ENCODE peak calls at places on chromosome 2, in nine cellular contexts. E is OCI-LY7, H is PC-3, P is GM23338, X is GM23248, N is HCT116, K is hepatocyte, Y is neural progenitor cell, U is SK-N-SH. Z is an unnamed sample.

GRCh38 chr2:217711236-217711635 is 291.6 kb downstream of the TNS1 start:
- DNase-seq in E (no peak), H (no peak), P (no peak), X (peak), N (no peak), K (no peak), Y (no peak), U (no peak), Z (no peak)

GRCh38 chr2:201962766-201963555 is 70.7 kb upstream of the FZD7 start:
- DNase-seq in E (no peak), H (no peak), P (no peak), X (no peak), N (no peak), K (no peak), Y (no peak), U (no peak), Z (no peak)

GRCh38 chr2:128623776-128624424 is 305.2 kb upstream of the HS6ST1 start:
- DNase-seq in E (peak), H (peak), P (no peak), X (peak), N (no peak), K (peak), Y (no peak), U (no peak), Z (peak)

GRCh38 chr2:113894156-113894743 is 4.4 kb downstream of the ACTR3 start:
- DNase-seq in E (no peak), H (peak), P (peak), X (peak), N (peak), K (peak), Y (no peak), U (no peak), Z (no peak)

GRCh38 chr2:239677455-239678185 is 276.8 kb upstream of the HDAC4 start:
- DNase-seq in E (no peak), H (no peak), P (no peak), X (no peak), N (no peak), K (no peak), Y (no peak), U (no peak), Z (no peak)

GRCh38 chr2:140863713-140864112 is 1267.1 kb downstream of the LRP1B start:
- DNase-seq in E (peak), H (peak), P (peak), X (peak), N (peak), K (peak), Y (peak), U (peak), Z (peak)

GRCh38 chr2:184597996-184598312 is 375 bp upstream of the ZNF804A start:
- DNase-seq in E (no peak), H (no peak), P (peak), X (no peak), N (no peak), K (no peak), Y (no peak), U (no peak), Z (no peak)

GRCh38 chr2:12722445-12723316 is 5.9 kb downstream of the TRIB2 start:
- DNase-seq in E (no peak), H (no peak), P (no peak), X (peak), N (no peak), K (no peak), Y (no peak), U (no peak), Z (no peak)

GRCh38 chr2:10355471-10356458 is 53.1 kb downstream of the HPCAL1 start:
- DNase-seq in E (no peak), H (peak), P (no peak), X (no peak), N (no peak), K (no peak), Y (no peak), U (no peak), Z (no peak)

GRCh38 chr2:216202602-216203250 is 93.6 kb downstream of the XRCC5 start:
- DNase-seq in E (no peak), H (no peak), P (no peak), X (no peak), N (no peak), K (peak), Y (no peak), U (no peak), Z (no peak)

GRCh38 chr2:38598200-38598990 is 4.3 kb downstream of the HNRNPLL start:
- DNase-seq in E (no peak), H (no peak), P (peak), X (peak), N (no peak), K (no peak), Y (no peak), U (no peak), Z (no peak)

GRCh38 chr2:171893196-171893823 is 734 bp downstream of the SLC25A12 start:
- DNase-seq in E (peak), H (no peak), P (no peak), X (peak), N (no peak), K (peak), Y (no peak), U (peak), Z (no peak)

GRCh38 chr2:4973354-4973753 is 718.8 kb upstream of the SOX11 start:
- DNase-seq in E (no peak), H (no peak), P (no peak), X (no peak), N (no peak), K (no peak), Y (no peak), U (no peak), Z (no peak)

GRCh38 chr2:6297238-6297637 is 568.5 kb downstream of the CMPK2 start:
- DNase-seq in E (no peak), H (no peak), P (no peak), X (no peak), N (no peak), K (no peak), Y (no peak), U (no peak), Z (no peak)

GRCh38 chr2:144356402-144356801 is 163.5 kb downstream of the ZEB2 start:
- DNase-seq in E (no peak), H (no peak), P (no peak), X (no peak), N (no peak), K (no peak), Y (no peak), U (no peak), Z (no peak)

GRCh38 chr2:1661891-1662605 is 82.3 kb downstream of the PXDN start:
- DNase-seq in E (no peak), H (no peak), P (no peak), X (no peak), N (no peak), K (no peak), Y (no peak), U (no peak), Z (no peak)

GRCh38 chr2:42101641-42102605 is 54.1 kb downstream of the PKDCC start:
- DNase-seq in E (peak), H (peak), P (peak), X (peak), N (no peak), K (peak), Y (peak), U (no peak), Z (peak)

GRCh38 chr2:47653909-47654789 is 128.8 kb upstream of the MSH6 start:
- DNase-seq in E (peak), H (peak), P (peak), X (no peak), N (no peak), K (peak), Y (peak), U (peak), Z (no peak)

GRCh38 chr2:64987001-64987962 is 1.9 kb upstream of the SLC1A4 start:
- DNase-seq in E (no peak), H (peak), P (no peak), X (peak), N (no peak), K (no peak), Y (no peak), U (no peak), Z (peak)

GRCh38 chr2:17814601-17815000 is 1.7 kb upstream of the MSGN1 start:
- DNase-seq in E (no peak), H (no peak), P (no peak), X (no peak), N (no peak), K (no peak), Y (no peak), U (no peak), Z (no peak)

GRCh38 chr2:144358979-144359541 is 160.9 kb downstream of the ZEB2 start:
- DNase-seq in E (no peak), H (peak), P (no peak), X (peak), N (no peak), K (no peak), Y (no peak), U (no peak), Z (peak)

GRCh38 chr2:241777167-241777685 is 604 bp downstream of the GAL3ST2 start:
- DNase-seq in E (no peak), H (no peak), P (no peak), X (no peak), N (no peak), K (no peak), Y (no peak), U (peak), Z (no peak)

GRCh38 chr2:28415010-28415409 is 22.4 kb downstream of the FOSL2 start:
- DNase-seq in E (no peak), H (no peak), P (no peak), X (no peak), N (no peak), K (no peak), Y (no peak), U (no peak), Z (no peak)

GRCh38 chr2:9811679-9812511 is 31.4 kb upstream of the TAF1B start:
- DNase-seq in E (no peak), H (no peak), P (no peak), X (no peak), N (no peak), K (no peak), Y (no peak), U (peak), Z (no peak)

GRCh38 chr2:29223851-29224692 is 108.9 kb downstream of the CLIP4 start:
- DNase-seq in E (no peak), H (peak), P (no peak), X (peak), N (no peak), K (no peak), Y (no peak), U (peak), Z (no peak)

GRCh38 chr2:127577973-127578372 is 42.5 kb downstream of the MYO7B start:
- DNase-seq in E (no peak), H (no peak), P (no peak), X (no peak), N (no peak), K (no peak), Y (no peak), U (no peak), Z (no peak)

GRCh38 chr2:203787954-203788353 is 79.6 kb upstream of the CTLA4 start:
- DNase-seq in E (peak), H (no peak), P (no peak), X (peak), N (no peak), K (peak), Y (no peak), U (no peak), Z (peak)

GRCh38 chr2:202270487-202270886 is 4.9 kb downstream of the NOP58 start:
- DNase-seq in E (peak), H (no peak), P (no peak), X (no peak), N (no peak), K (no peak), Y (no peak), U (no peak), Z (no peak)

GRCh38 chr2:26086155-26086634 is 52.3 kb downstream of the RAB10 start:
- DNase-seq in E (no peak), H (peak), P (no peak), X (peak), N (peak), K (no peak), Y (no peak), U (no peak), Z (no peak)

GRCh38 chr2:3738454-3738853 is 35.1 kb downstream of the DCDC2C start:
- DNase-seq in E (peak), H (peak), P (peak), X (peak), N (peak), K (peak), Y (peak), U (peak), Z (peak)

GRCh38 chr2:123073371-123073770 is 951.7 kb upstream of the CNTNAP5 start:
- DNase-seq in E (no peak), H (no peak), P (no peak), X (no peak), N (no peak), K (no peak), Y (no peak), U (no peak), Z (no peak)

GRCh38 chr2:193518061-193518817 is 1323.5 kb upstream of the TMEFF2 start:
- DNase-seq in E (no peak), H (peak), P (peak), X (peak), N (peak), K (no peak), Y (no peak), U (no peak), Z (no peak)

GRCh38 chr2:193521523-193521922 is 1326.8 kb upstream of the TMEFF2 start:
- DNase-seq in E (no peak), H (no peak), P (no peak), X (no peak), N (no peak), K (no peak), Y (no peak), U (no peak), Z (no peak)

GRCh38 chr2:193520709-193521458 is 1326.2 kb upstream of the TMEFF2 start:
- DNase-seq in E (no peak), H (no peak), P (no peak), X (no peak), N (no peak), K (no peak), Y (no peak), U (no peak), Z (no peak)

GRCh38 chr2:193517615-193518014 is 1322.9 kb upstream of the TMEFF2 start:
- DNase-seq in E (no peak), H (peak), P (no peak), X (no peak), N (no peak), K (no peak), Y (no peak), U (no peak), Z (no peak)
- TF ChIP-seq EZH2phosphoT487 in E (no peak), H (no peak), P (no peak), X (no peak), N (no peak), K (no peak), Y (no peak), U (no peak), Z (no peak)

GRCh38 chr2:99679518-99679917 is 189.7 kb upstream of the REV1 start:
- DNase-seq in E (no peak), H (no peak), P (no peak), X (no peak), N (no peak), K (no peak), Y (no peak), U (no peak), Z (no peak)
- H2AFZ ChIP-seq in E (no peak), H (no peak), P (no peak), X (no peak), N (no peak), K (no peak), Y (no peak), U (no peak), Z (no peak)

DNA sequence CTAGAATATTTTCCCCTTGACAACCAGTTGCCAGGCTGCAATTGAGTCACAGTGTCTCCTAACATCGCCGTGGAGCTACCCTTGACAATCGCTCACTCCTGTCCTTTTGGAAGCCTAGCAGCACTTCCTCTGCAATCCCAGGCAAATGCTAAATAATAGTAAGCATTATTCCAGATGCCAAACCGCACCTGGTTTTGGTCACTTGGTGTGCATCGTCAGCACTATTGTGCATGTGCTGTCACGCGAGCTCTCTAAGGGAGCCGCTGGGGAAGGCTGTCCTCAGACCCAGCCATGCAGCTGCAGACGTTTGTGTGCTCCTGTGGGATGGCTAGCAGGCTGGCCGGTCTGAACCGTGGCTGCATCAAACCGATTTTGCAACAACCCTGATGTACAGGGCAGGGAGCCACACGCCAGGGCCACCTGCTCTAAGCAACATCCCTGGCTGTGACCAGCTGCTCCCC is 549.5 kb upstream of the ID2 start:
- DNase-seq in E (no peak), H (no peak), P (no peak), X (peak), N (no peak), K (no peak), Y (no peak), U (no peak), Z (no peak)
- TF ChIP-seq EZH2phosphoT487 in E (no peak), H (no peak), P (no peak), X (no peak), N (no peak), K (no peak), Y (no peak), U (no peak), Z (no peak)

DNA sequence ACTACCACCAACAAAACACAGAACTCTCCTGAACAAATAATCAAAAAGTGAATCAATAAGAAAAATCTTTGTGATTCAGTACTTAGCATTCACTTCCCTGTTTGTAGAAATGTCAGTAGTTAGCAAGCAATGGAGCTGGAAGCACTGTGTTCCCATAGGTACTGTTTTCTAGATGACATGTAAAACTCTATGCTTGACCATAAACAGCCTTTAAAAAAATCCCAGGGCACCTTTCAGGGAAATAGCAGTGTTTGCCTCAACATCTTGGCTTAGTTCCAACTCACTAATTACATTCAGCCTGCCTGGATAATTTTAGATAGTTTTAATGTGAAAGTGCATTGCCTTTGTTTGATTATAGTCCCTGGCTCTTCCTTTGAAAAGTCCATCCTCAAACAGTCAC is 721.9 kb downstream of the ERBB4 start:
- DNase-seq in E (no peak), H (no peak), P (no peak), X (no peak), N (no peak), K (no peak), Y (no peak), U (peak), Z (no peak)
- H2AFZ ChIP-seq in E (no peak), H (no peak), P (no peak), X (no peak), N (no peak), K (no peak), Y (no peak), U (no peak), Z (no peak)